ENCODE peak calls at places on chromosomes 13 and 19, in six cellular contexts. One of them, this sample, is unnamed.

GRCh38 chr13:65095118-65095517 is 2135.0 kb downstream of the PCDH9 start:
- DNase-seq in AG08395: no peak
- DNase-seq in stimulated activated CD8-positive, alpha-beta memory T cell treated with anti-CD3 and anti-CD28 coated beads, Interleukin-2, amount 100 ng/mL, for 48 hours: no peak
- DNase-seq in NCI-H226: no peak
- DNase-seq in Jurkat, Clone E6-1: no peak
- DNase-seq in ovary: no peak
- DNase-seq in this sample: no peak

GRCh38 chr13:113638173-113638746 is 19.7 kb downstream of the ATP4B start:
- DNase-seq in Jurkat, Clone E6-1: no peak
- DNase-seq in AG08395: no peak
- DNase-seq in NCI-H226: no peak
- DNase-seq in ovary: no peak
- DNase-seq in stimulated activated CD8-positive, alpha-beta memory T cell treated with anti-CD3 and anti-CD28 coated beads, Interleukin-2, amount 100 ng/mL, for 48 hours: no peak
- DNase-seq in this sample: no peak

GRCh38 chr13:51728972-51729371 is 75.0 kb downstream of the DHRS12 start:
- DNase-seq in Jurkat, Clone E6-1: no peak
- DNase-seq in ovary: no peak
- DNase-seq in NCI-H226: peak
- DNase-seq in AG08395: peak
- DNase-seq in stimulated activated CD8-positive, alpha-beta memory T cell treated with anti-CD3 and anti-CD28 coated beads, Interleukin-2, amount 100 ng/mL, for 48 hours: no peak
- DNase-seq in this sample: peak

GRCh38 chr19:38667552-38668205 is 20.2 kb downstream of the ACTN4 start:
- DNase-seq in Jurkat, Clone E6-1: no peak
- DNase-seq in NCI-H226: no peak
- DNase-seq in AG08395: peak
- DNase-seq in stimulated activated CD8-positive, alpha-beta memory T cell treated with anti-CD3 and anti-CD28 coated beads, Interleukin-2, amount 100 ng/mL, for 48 hours: no peak
- DNase-seq in ovary: no peak
- DNase-seq in this sample: no peak

GRCh38 chr19:18649371-18650047 is 12.7 kb downstream of the KLHL26 start:
- DNase-seq in ovary: peak
- DNase-seq in AG08395: peak
- DNase-seq in Jurkat, Clone E6-1: no peak
- DNase-seq in stimulated activated CD8-positive, alpha-beta memory T cell treated with anti-CD3 and anti-CD28 coated beads, Interleukin-2, amount 100 ng/mL, for 48 hours: no peak
- DNase-seq in NCI-H226: no peak
- DNase-seq in this sample: peak

GRCh38 chr13:93227906-93228801 is 1.5 kb downstream of the GPC6 start:
- DNase-seq in Jurkat, Clone E6-1: no peak
- DNase-seq in AG08395: peak
- DNase-seq in NCI-H226: peak
- DNase-seq in ovary: peak
- DNase-seq in stimulated activated CD8-positive, alpha-beta memory T cell treated with anti-CD3 and anti-CD28 coated beads, Interleukin-2, amount 100 ng/mL, for 48 hours: no peak
- DNase-seq in this sample: peak

GRCh38 chr13:39616087-39616694 is 13.2 kb upstream of the LHFPL6 start:
- DNase-seq in AG08395: peak
- DNase-seq in NCI-H226: no peak
- DNase-seq in Jurkat, Clone E6-1: peak
- DNase-seq in stimulated activated CD8-positive, alpha-beta memory T cell treated with anti-CD3 and anti-CD28 coated beads, Interleukin-2, amount 100 ng/mL, for 48 hours: no peak
- DNase-seq in ovary: peak
- DNase-seq in this sample: peak

GRCh38 chr19:1269478-1270167 is 491 bp downstream of the CIRBP start:
- DNase-seq in stimulated activated CD8-positive, alpha-beta memory T cell treated with anti-CD3 and anti-CD28 coated beads, Interleukin-2, amount 100 ng/mL, for 48 hours: peak
- DNase-seq in ovary: peak
- DNase-seq in AG08395: peak
- DNase-seq in NCI-H226: peak
- DNase-seq in Jurkat, Clone E6-1: peak
- DNase-seq in this sample: peak

GRCh38 chr13:49637989-49638388 is 9.7 kb downstream of the ARL11 start:
- DNase-seq in stimulated activated CD8-positive, alpha-beta memory T cell treated with anti-CD3 and anti-CD28 coated beads, Interleukin-2, amount 100 ng/mL, for 48 hours: no peak
- DNase-seq in NCI-H226: no peak
- DNase-seq in Jurkat, Clone E6-1: no peak
- DNase-seq in AG08395: no peak
- DNase-seq in ovary: no peak
- DNase-seq in this sample: no peak

GRCh38 chr19:3984584-3984907 is 717 bp downstream of the EEF2 start:
- DNase-seq in ovary: peak
- DNase-seq in stimulated activated CD8-positive, alpha-beta memory T cell treated with anti-CD3 and anti-CD28 coated beads, Interleukin-2, amount 100 ng/mL, for 48 hours: no peak
- DNase-seq in NCI-H226: no peak
- DNase-seq in AG08395: no peak
- DNase-seq in Jurkat, Clone E6-1: no peak
- DNase-seq in this sample: no peak

GRCh38 chr19:18397242-18398202 is at the start of gene LRRC25:
- DNase-seq in AG08395: no peak
- DNase-seq in Jurkat, Clone E6-1: no peak
- DNase-seq in NCI-H226: no peak
- DNase-seq in ovary: peak
- DNase-seq in stimulated activated CD8-positive, alpha-beta memory T cell treated with anti-CD3 and anti-CD28 coated beads, Interleukin-2, amount 100 ng/mL, for 48 hours: no peak
- DNase-seq in this sample: no peak

GRCh38 chr19:3851254-3852176 is 17.3 kb downstream of the ZFR2 start:
- DNase-seq in ovary: no peak
- DNase-seq in NCI-H226: no peak
- DNase-seq in AG08395: no peak
- DNase-seq in Jurkat, Clone E6-1: no peak
- DNase-seq in stimulated activated CD8-positive, alpha-beta memory T cell treated with anti-CD3 and anti-CD28 coated beads, Interleukin-2, amount 100 ng/mL, for 48 hours: no peak
- DNase-seq in this sample: peak

GRCh38 chr19:35992902-35993765 is 1.9 kb upstream of the SDHAF1 start:
- DNase-seq in NCI-H226: no peak
- DNase-seq in Jurkat, Clone E6-1: no peak
- DNase-seq in stimulated activated CD8-positive, alpha-beta memory T cell treated with anti-CD3 and anti-CD28 coated beads, Interleukin-2, amount 100 ng/mL, for 48 hours: no peak
- DNase-seq in ovary: no peak
- DNase-seq in AG08395: no peak
- DNase-seq in this sample: no peak

GRCh38 chr19:39444598-39445257 is 654 bp upstream of the SUPT5H start:
- DNase-seq in Jurkat, Clone E6-1: no peak
- DNase-seq in NCI-H226: no peak
- DNase-seq in stimulated activated CD8-positive, alpha-beta memory T cell treated with anti-CD3 and anti-CD28 coated beads, Interleukin-2, amount 100 ng/mL, for 48 hours: no peak
- DNase-seq in AG08395: no peak
- DNase-seq in ovary: peak
- DNase-seq in this sample: no peak

GRCh38 chr19:21468791-21469190 is 36.6 kb upstream of the ZNF429 start:
- DNase-seq in ovary: no peak
- DNase-seq in stimulated activated CD8-positive, alpha-beta memory T cell treated with anti-CD3 and anti-CD28 coated beads, Interleukin-2, amount 100 ng/mL, for 48 hours: no peak
- DNase-seq in NCI-H226: no peak
- DNase-seq in Jurkat, Clone E6-1: no peak
- DNase-seq in AG08395: no peak
- DNase-seq in this sample: no peak

GRCh38 chr13:67996101-67996500 is 766.0 kb upstream of the PCDH9 start:
- DNase-seq in NCI-H226: no peak
- DNase-seq in AG08395: no peak
- DNase-seq in stimulated activated CD8-positive, alpha-beta memory T cell treated with anti-CD3 and anti-CD28 coated beads, Interleukin-2, amount 100 ng/mL, for 48 hours: no peak
- DNase-seq in ovary: no peak
- DNase-seq in Jurkat, Clone E6-1: no peak
- DNase-seq in this sample: no peak

GRCh38 chr13:44052843-44053607 is 173.3 kb downstream of the LACC1 start:
- DNase-seq in stimulated activated CD8-positive, alpha-beta memory T cell treated with anti-CD3 and anti-CD28 coated beads, Interleukin-2, amount 100 ng/mL, for 48 hours: no peak
- DNase-seq in AG08395: peak
- DNase-seq in Jurkat, Clone E6-1: no peak
- DNase-seq in ovary: peak
- DNase-seq in NCI-H226: peak
- DNase-seq in this sample: peak

GRCh38 chr13:22210134-22210930 is 539.5 kb downstream of the FGF9 start:
- DNase-seq in ovary: no peak
- DNase-seq in stimulated activated CD8-positive, alpha-beta memory T cell treated with anti-CD3 and anti-CD28 coated beads, Interleukin-2, amount 100 ng/mL, for 48 hours: no peak
- DNase-seq in AG08395: no peak
- DNase-seq in NCI-H226: no peak
- DNase-seq in Jurkat, Clone E6-1: no peak
- DNase-seq in this sample: no peak

GRCh38 chr13:92566767-92567166 is 659.8 kb upstream of the GPC6 start:
- DNase-seq in Jurkat, Clone E6-1: no peak
- DNase-seq in stimulated activated CD8-positive, alpha-beta memory T cell treated with anti-CD3 and anti-CD28 coated beads, Interleukin-2, amount 100 ng/mL, for 48 hours: no peak
- DNase-seq in AG08395: no peak
- DNase-seq in ovary: no peak
- DNase-seq in NCI-H226: no peak
- DNase-seq in this sample: no peak

GRCh38 chr13:45863716-45864590 is 12.4 kb upstream of the SIAH3 start:
- DNase-seq in AG08395: no peak
- DNase-seq in ovary: no peak
- DNase-seq in Jurkat, Clone E6-1: no peak
- DNase-seq in NCI-H226: no peak
- DNase-seq in stimulated activated CD8-positive, alpha-beta memory T cell treated with anti-CD3 and anti-CD28 coated beads, Interleukin-2, amount 100 ng/mL, for 48 hours: no peak
- DNase-seq in this sample: no peak

GRCh38 chr13:29418026-29418425 is 177.5 kb downstream of the SLC7A1 start:
- DNase-seq in ovary: no peak
- DNase-seq in Jurkat, Clone E6-1: no peak
- DNase-seq in stimulated activated CD8-positive, alpha-beta memory T cell treated with anti-CD3 and anti-CD28 coated beads, Interleukin-2, amount 100 ng/mL, for 48 hours: no peak
- DNase-seq in NCI-H226: no peak
- DNase-seq in AG08395: no peak
- DNase-seq in this sample: no peak

GRCh38 chr13:109790951-109791605 is 4.7 kb upstream of the IRS2 start:
- DNase-seq in AG08395: no peak
- DNase-seq in NCI-H226: peak
- DNase-seq in Jurkat, Clone E6-1: peak
- DNase-seq in stimulated activated CD8-positive, alpha-beta memory T cell treated with anti-CD3 and anti-CD28 coated beads, Interleukin-2, amount 100 ng/mL, for 48 hours: no peak
- DNase-seq in ovary: no peak
- DNase-seq in this sample: peak

GRCh38 chr13:108302279-108302678 is 32.8 kb downstream of the TNFSF13B start:
- DNase-seq in stimulated activated CD8-positive, alpha-beta memory T cell treated with anti-CD3 and anti-CD28 coated beads, Interleukin-2, amount 100 ng/mL, for 48 hours: no peak
- DNase-seq in AG08395: no peak
- DNase-seq in Jurkat, Clone E6-1: no peak
- DNase-seq in NCI-H226: peak
- DNase-seq in ovary: no peak
- DNase-seq in this sample: no peak

GRCh38 chr13:50130686-50131051 is 115.4 kb downstream of the KCNRG start:
- DNase-seq in Jurkat, Clone E6-1: no peak
- DNase-seq in stimulated activated CD8-positive, alpha-beta memory T cell treated with anti-CD3 and anti-CD28 coated beads, Interleukin-2, amount 100 ng/mL, for 48 hours: no peak
- DNase-seq in AG08395: peak
- DNase-seq in ovary: no peak
- DNase-seq in NCI-H226: no peak
- DNase-seq in this sample: peak

GRCh38 chr13:47005761-47006414 is 109.0 kb upstream of the HTR2A start:
- DNase-seq in AG08395: peak
- DNase-seq in ovary: no peak
- DNase-seq in stimulated activated CD8-positive, alpha-beta memory T cell treated with anti-CD3 and anti-CD28 coated beads, Interleukin-2, amount 100 ng/mL, for 48 hours: no peak
- DNase-seq in Jurkat, Clone E6-1: no peak
- DNase-seq in NCI-H226: no peak
- DNase-seq in this sample: no peak

GRCh38 chr19:18904334-18905057 is 8.5 kb upstream of the CERS1 start:
- DNase-seq in stimulated activated CD8-positive, alpha-beta memory T cell treated with anti-CD3 and anti-CD28 coated beads, Interleukin-2, amount 100 ng/mL, for 48 hours: no peak
- DNase-seq in NCI-H226: no peak
- DNase-seq in ovary: no peak
- DNase-seq in AG08395: no peak
- DNase-seq in Jurkat, Clone E6-1: no peak
- DNase-seq in this sample: no peak

GRCh38 chr19:17797397-17798201 is 2.7 kb downstream of the B3GNT3 start:
- DNase-seq in ovary: no peak
- DNase-seq in Jurkat, Clone E6-1: no peak
- DNase-seq in stimulated activated CD8-positive, alpha-beta memory T cell treated with anti-CD3 and anti-CD28 coated beads, Interleukin-2, amount 100 ng/mL, for 48 hours: peak
- DNase-seq in AG08395: peak
- DNase-seq in NCI-H226: peak
- DNase-seq in this sample: peak

This sample was measured in cardiac fibroblast.